ENCODE peak calls at places on chromosome 21, in nine cellular contexts. One of them, this sample, is unnamed.

GRCh38 chr21:25080161-25080560 is 527.1 kb downstream of the MRPL39 start:
- DNase-seq in GM23248: no peak
- DNase-seq in erythroblast: no peak
- DNase-seq in activated naive CD4-positive, alpha-beta T cell treated with Interleukin-2 at 50 U/mL for 16 hours: no peak
- DNase-seq in EH: peak; percentile 5
- DNase-seq in AML-193: no peak
- DNase-seq in Karpas-422: no peak
- DNase-seq in stimulated activated naive CD4-positive, alpha-beta T cell: no peak
- DNase-seq in globus pallidus: no peak
- DNase-seq in this sample: peak; percentile 73

GRCh38 chr21:43921979-43922945 is 57.2 kb downstream of the AGPAT3 start:
- DNase-seq in GM23248: no peak
- DNase-seq in erythroblast: peak; percentile 28
- DNase-seq in activated naive CD4-positive, alpha-beta T cell treated with Interleukin-2 at 50 U/mL for 16 hours: peak; percentile 48
- DNase-seq in EH: no peak
- DNase-seq in AML-193: no peak
- DNase-seq in Karpas-422: peak; percentile 63
- DNase-seq in stimulated activated naive CD4-positive, alpha-beta T cell: peak; percentile 24
- DNase-seq in globus pallidus: no peak
- DNase-seq in this sample: no peak

GRCh38 chr21:15706686-15707085 is 23.1 kb upstream of the USP25 start:
- DNase-seq in GM23248: peak; percentile 94
- DNase-seq in erythroblast: no peak
- DNase-seq in activated naive CD4-positive, alpha-beta T cell treated with Interleukin-2 at 50 U/mL for 16 hours: no peak
- DNase-seq in EH: peak; percentile 86
- DNase-seq in AML-193: no peak
- DNase-seq in Karpas-422: no peak
- DNase-seq in stimulated activated naive CD4-positive, alpha-beta T cell: no peak
- DNase-seq in globus pallidus: no peak
- DNase-seq in this sample: peak; percentile 87

GRCh38 chr21:45505416-45506021 is 36.7 kb downstream of the SLC19A1 start:
- DNase-seq in GM23248: no peak
- DNase-seq in erythroblast: no peak
- DNase-seq in activated naive CD4-positive, alpha-beta T cell treated with Interleukin-2 at 50 U/mL for 16 hours: no peak
- DNase-seq in EH: no peak
- DNase-seq in AML-193: no peak
- DNase-seq in Karpas-422: no peak
- DNase-seq in stimulated activated naive CD4-positive, alpha-beta T cell: no peak
- DNase-seq in globus pallidus: no peak
- DNase-seq in this sample: no peak

GRCh38 chr21:29237110-29238051 is 61.3 kb upstream of the BACH1 start:
- DNase-seq in GM23248: peak; percentile 19
- DNase-seq in erythroblast: no peak
- DNase-seq in activated naive CD4-positive, alpha-beta T cell treated with Interleukin-2 at 50 U/mL for 16 hours: no peak
- DNase-seq in EH: peak; percentile 71
- DNase-seq in AML-193: no peak
- DNase-seq in Karpas-422: peak; percentile 50
- DNase-seq in stimulated activated naive CD4-positive, alpha-beta T cell: no peak
- DNase-seq in globus pallidus: no peak
- DNase-seq in this sample: peak; percentile 82

GRCh38 chr21:26140185-26140584 is 30.4 kb downstream of the APP start:
- DNase-seq in GM23248: peak; percentile 89
- DNase-seq in erythroblast: peak; percentile 8
- DNase-seq in activated naive CD4-positive, alpha-beta T cell treated with Interleukin-2 at 50 U/mL for 16 hours: no peak
- DNase-seq in EH: peak; percentile 94
- DNase-seq in AML-193: no peak
- DNase-seq in Karpas-422: no peak
- DNase-seq in stimulated activated naive CD4-positive, alpha-beta T cell: no peak
- DNase-seq in globus pallidus: peak; percentile 25
- DNase-seq in this sample: peak; percentile 89

GRCh38 chr21:31975491-31975890 is 102.7 kb downstream of the HUNK start:
- DNase-seq in GM23248: no peak
- DNase-seq in erythroblast: no peak
- DNase-seq in activated naive CD4-positive, alpha-beta T cell treated with Interleukin-2 at 50 U/mL for 16 hours: no peak
- DNase-seq in EH: no peak
- DNase-seq in AML-193: no peak
- DNase-seq in Karpas-422: no peak
- DNase-seq in stimulated activated naive CD4-positive, alpha-beta T cell: no peak
- DNase-seq in globus pallidus: no peak
- DNase-seq in this sample: no peak

GRCh38 chr21:34669149-34669879 is 520 bp downstream of the CLIC6 start:
- DNase-seq in GM23248: peak; percentile 29
- DNase-seq in erythroblast: no peak
- DNase-seq in activated naive CD4-positive, alpha-beta T cell treated with Interleukin-2 at 50 U/mL for 16 hours: no peak
- DNase-seq in EH: no peak
- DNase-seq in AML-193: no peak
- DNase-seq in Karpas-422: no peak
- DNase-seq in stimulated activated naive CD4-positive, alpha-beta T cell: no peak
- DNase-seq in globus pallidus: no peak
- DNase-seq in this sample: peak; percentile 23

GRCh38 chr21:32917392-32918135 is 108.2 kb upstream of the OLIG2 start:
- DNase-seq in GM23248: peak; percentile 8
- DNase-seq in erythroblast: no peak
- DNase-seq in activated naive CD4-positive, alpha-beta T cell treated with Interleukin-2 at 50 U/mL for 16 hours: no peak
- DNase-seq in EH: no peak
- DNase-seq in AML-193: no peak
- DNase-seq in Karpas-422: no peak
- DNase-seq in stimulated activated naive CD4-positive, alpha-beta T cell: no peak
- DNase-seq in globus pallidus: no peak
- DNase-seq in this sample: peak; percentile 78

GRCh38 chr21:29265690-29266479 is 32.8 kb upstream of the BACH1 start:
- DNase-seq in GM23248: peak; percentile 4
- DNase-seq in erythroblast: no peak
- DNase-seq in activated naive CD4-positive, alpha-beta T cell treated with Interleukin-2 at 50 U/mL for 16 hours: peak; percentile 43
- DNase-seq in EH: peak; percentile 40
- DNase-seq in AML-193: no peak
- DNase-seq in Karpas-422: peak; percentile 47
- DNase-seq in stimulated activated naive CD4-positive, alpha-beta T cell: no peak
- DNase-seq in globus pallidus: no peak
- DNase-seq in this sample: no peak

GRCh38 chr21:37219766-37220432 is 47.2 kb downstream of the VPS26C start:
- DNase-seq in GM23248: no peak
- DNase-seq in erythroblast: peak; percentile 18
- DNase-seq in activated naive CD4-positive, alpha-beta T cell treated with Interleukin-2 at 50 U/mL for 16 hours: no peak
- DNase-seq in EH: peak; percentile 19
- DNase-seq in AML-193: peak; percentile 23
- DNase-seq in Karpas-422: peak; percentile 66
- DNase-seq in stimulated activated naive CD4-positive, alpha-beta T cell: peak; percentile 13
- DNase-seq in globus pallidus: no peak
- DNase-seq in this sample: peak; percentile 18

GRCh38 chr21:41973861-41974751 is 20.3 kb upstream of the C2CD2 start:
- DNase-seq in GM23248: no peak
- DNase-seq in erythroblast: no peak
- DNase-seq in activated naive CD4-positive, alpha-beta T cell treated with Interleukin-2 at 50 U/mL for 16 hours: no peak
- DNase-seq in EH: peak; percentile 35
- DNase-seq in AML-193: no peak
- DNase-seq in Karpas-422: peak; percentile 45
- DNase-seq in stimulated activated naive CD4-positive, alpha-beta T cell: no peak
- DNase-seq in globus pallidus: no peak
- DNase-seq in this sample: no peak

GRCh38 chr21:42198949-42199348 is 20.0 kb upstream of the ABCG1 start:
- DNase-seq in GM23248: no peak
- DNase-seq in erythroblast: no peak
- DNase-seq in activated naive CD4-positive, alpha-beta T cell treated with Interleukin-2 at 50 U/mL for 16 hours: no peak
- DNase-seq in EH: no peak
- DNase-seq in AML-193: no peak
- DNase-seq in Karpas-422: no peak
- DNase-seq in stimulated activated naive CD4-positive, alpha-beta T cell: no peak
- DNase-seq in globus pallidus: no peak
- DNase-seq in this sample: no peak

GRCh38 chr21:35904995-35905972 is 155.0 kb downstream of the SETD4 start:
- DNase-seq in GM23248: peak; percentile 75
- DNase-seq in erythroblast: no peak
- DNase-seq in activated naive CD4-positive, alpha-beta T cell treated with Interleukin-2 at 50 U/mL for 16 hours: no peak
- DNase-seq in EH: peak; percentile 30
- DNase-seq in AML-193: peak; percentile 7
- DNase-seq in Karpas-422: no peak
- DNase-seq in stimulated activated naive CD4-positive, alpha-beta T cell: no peak
- DNase-seq in globus pallidus: no peak
- DNase-seq in this sample: peak; percentile 44

GRCh38 chr21:45923146-45923545 is 58.4 kb upstream of the COL6A1 start:
- DNase-seq in GM23248: peak; percentile 87
- DNase-seq in erythroblast: peak; percentile 35
- DNase-seq in activated naive CD4-positive, alpha-beta T cell treated with Interleukin-2 at 50 U/mL for 16 hours: peak; percentile 65
- DNase-seq in EH: peak; percentile 66
- DNase-seq in AML-193: peak; percentile 2
- DNase-seq in Karpas-422: peak; percentile 79
- DNase-seq in stimulated activated naive CD4-positive, alpha-beta T cell: peak; percentile 66
- DNase-seq in globus pallidus: peak; percentile 78
- DNase-seq in this sample: peak; percentile 90

GRCh38 chr21:42845296-42845965 is 33.9 kb downstream of the WDR4 start:
- DNase-seq in GM23248: no peak
- DNase-seq in erythroblast: no peak
- DNase-seq in activated naive CD4-positive, alpha-beta T cell treated with Interleukin-2 at 50 U/mL for 16 hours: no peak
- DNase-seq in EH: no peak
- DNase-seq in AML-193: no peak
- DNase-seq in Karpas-422: no peak
- DNase-seq in stimulated activated naive CD4-positive, alpha-beta T cell: no peak
- DNase-seq in globus pallidus: peak; percentile 63
- DNase-seq in this sample: peak; percentile 62

GRCh38 chr21:26116456-26117011 is 54.0 kb downstream of the APP start:
- DNase-seq in GM23248: peak; percentile 80
- DNase-seq in erythroblast: no peak
- DNase-seq in activated naive CD4-positive, alpha-beta T cell treated with Interleukin-2 at 50 U/mL for 16 hours: no peak
- DNase-seq in EH: peak; percentile 84
- DNase-seq in AML-193: no peak
- DNase-seq in Karpas-422: no peak
- DNase-seq in stimulated activated naive CD4-positive, alpha-beta T cell: no peak
- DNase-seq in globus pallidus: peak; percentile 50
- DNase-seq in this sample: peak; percentile 53

GRCh38 chr21:16908087-16908486 is 604.8 kb upstream of the CXADR start:
- DNase-seq in GM23248: peak; percentile 22
- DNase-seq in erythroblast: no peak
- DNase-seq in activated naive CD4-positive, alpha-beta T cell treated with Interleukin-2 at 50 U/mL for 16 hours: no peak
- DNase-seq in EH: no peak
- DNase-seq in AML-193: no peak
- DNase-seq in Karpas-422: no peak
- DNase-seq in stimulated activated naive CD4-positive, alpha-beta T cell: no peak
- DNase-seq in globus pallidus: peak; percentile 52
- DNase-seq in this sample: peak; percentile 76

GRCh38 chr21:42312626-42313104 is 2.5 kb downstream of the TFF3 start:
- DNase-seq in GM23248: no peak
- DNase-seq in erythroblast: no peak
- DNase-seq in activated naive CD4-positive, alpha-beta T cell treated with Interleukin-2 at 50 U/mL for 16 hours: no peak
- DNase-seq in EH: no peak
- DNase-seq in AML-193: no peak
- DNase-seq in Karpas-422: no peak
- DNase-seq in stimulated activated naive CD4-positive, alpha-beta T cell: no peak
- DNase-seq in globus pallidus: no peak
- DNase-seq in this sample: no peak

GRCh38 chr21:32889596-32889995 is 118.0 kb upstream of the PAXBP1 start:
- DNase-seq in GM23248: peak; percentile 46
- DNase-seq in erythroblast: no peak
- DNase-seq in activated naive CD4-positive, alpha-beta T cell treated with Interleukin-2 at 50 U/mL for 16 hours: no peak
- DNase-seq in EH: peak; percentile 9
- DNase-seq in AML-193: no peak
- DNase-seq in Karpas-422: no peak
- DNase-seq in stimulated activated naive CD4-positive, alpha-beta T cell: no peak
- DNase-seq in globus pallidus: no peak
- DNase-seq in this sample: peak; percentile 11

GRCh38 chr21:37381883-37382585 is 15.5 kb downstream of the DYRK1A start:
- DNase-seq in GM23248: no peak
- DNase-seq in erythroblast: no peak
- DNase-seq in activated naive CD4-positive, alpha-beta T cell treated with Interleukin-2 at 50 U/mL for 16 hours: no peak
- DNase-seq in EH: peak; percentile 37
- DNase-seq in AML-193: no peak
- DNase-seq in Karpas-422: no peak
- DNase-seq in stimulated activated naive CD4-positive, alpha-beta T cell: no peak
- DNase-seq in globus pallidus: no peak
- DNase-seq in this sample: no peak

GRCh38 chr21:37936010-37936785 is 19.9 kb upstream of the KCNJ6 start:
- DNase-seq in GM23248: no peak
- DNase-seq in erythroblast: no peak
- DNase-seq in activated naive CD4-positive, alpha-beta T cell treated with Interleukin-2 at 50 U/mL for 16 hours: no peak
- DNase-seq in EH: no peak
- DNase-seq in AML-193: no peak
- DNase-seq in Karpas-422: no peak
- DNase-seq in stimulated activated naive CD4-positive, alpha-beta T cell: no peak
- DNase-seq in globus pallidus: no peak
- DNase-seq in this sample: no peak

GRCh38 chr21:45414396-45415187 is 9.6 kb downstream of the COL18A1 start:
- DNase-seq in GM23248: no peak
- DNase-seq in erythroblast: no peak
- DNase-seq in activated naive CD4-positive, alpha-beta T cell treated with Interleukin-2 at 50 U/mL for 16 hours: no peak
- DNase-seq in EH: no peak
- DNase-seq in AML-193: no peak
- DNase-seq in Karpas-422: no peak
- DNase-seq in stimulated activated naive CD4-positive, alpha-beta T cell: no peak
- DNase-seq in globus pallidus: no peak
- DNase-seq in this sample: no peak

GRCh38 chr21:46191257-46191685 is 7.0 kb upstream of the SPATC1L start:
- DNase-seq in GM23248: peak; percentile 93
- DNase-seq in erythroblast: no peak
- DNase-seq in activated naive CD4-positive, alpha-beta T cell treated with Interleukin-2 at 50 U/mL for 16 hours: no peak
- DNase-seq in EH: peak; percentile 87
- DNase-seq in AML-193: no peak
- DNase-seq in Karpas-422: no peak
- DNase-seq in stimulated activated naive CD4-positive, alpha-beta T cell: no peak
- DNase-seq in globus pallidus: no peak
- DNase-seq in this sample: peak; percentile 87

GRCh38 chr21:31471865-31472264 is 127.8 kb upstream of the TIAM1 start:
- DNase-seq in GM23248: no peak
- DNase-seq in erythroblast: no peak
- DNase-seq in activated naive CD4-positive, alpha-beta T cell treated with Interleukin-2 at 50 U/mL for 16 hours: no peak
- DNase-seq in EH: no peak
- DNase-seq in AML-193: no peak
- DNase-seq in Karpas-422: peak; percentile 27
- DNase-seq in stimulated activated naive CD4-positive, alpha-beta T cell: no peak
- DNase-seq in globus pallidus: peak; percentile 61
- DNase-seq in this sample: no peak

GRCh38 chr21:42609806-42610205 is 43.6 kb upstream of the PDE9A start:
- DNase-seq in GM23248: no peak
- DNase-seq in erythroblast: no peak
- DNase-seq in activated naive CD4-positive, alpha-beta T cell treated with Interleukin-2 at 50 U/mL for 16 hours: peak; percentile 55
- DNase-seq in EH: no peak
- DNase-seq in AML-193: no peak
- DNase-seq in Karpas-422: peak; percentile 58
- DNase-seq in stimulated activated naive CD4-positive, alpha-beta T cell: peak; percentile 10
- DNase-seq in globus pallidus: no peak
- DNase-seq in this sample: no peak

GRCh38 chr21:37373539-37373938 is 7.0 kb downstream of the DYRK1A start:
- DNase-seq in GM23248: no peak
- DNase-seq in erythroblast: no peak
- DNase-seq in activated naive CD4-positive, alpha-beta T cell treated with Interleukin-2 at 50 U/mL for 16 hours: no peak
- DNase-seq in EH: peak; percentile 44
- DNase-seq in AML-193: no peak
- DNase-seq in Karpas-422: no peak
- DNase-seq in stimulated activated naive CD4-positive, alpha-beta T cell: no peak
- DNase-seq in globus pallidus: no peak
- DNase-seq in this sample: no peak

GRCh38 chr21:26684866-26685265 is 111.8 kb upstream of the CYYR1 start:
- DNase-seq in GM23248: no peak
- DNase-seq in erythroblast: no peak
- DNase-seq in activated naive CD4-positive, alpha-beta T cell treated with Interleukin-2 at 50 U/mL for 16 hours: no peak
- DNase-seq in EH: no peak
- DNase-seq in AML-193: no peak
- DNase-seq in Karpas-422: no peak
- DNase-seq in stimulated activated naive CD4-positive, alpha-beta T cell: no peak
- DNase-seq in globus pallidus: no peak
- DNase-seq in this sample: no peak

GRCh38 chr21:42171091-42172053 is 47.6 kb upstream of the ABCG1 start:
- DNase-seq in GM23248: peak; percentile 30
- DNase-seq in erythroblast: no peak
- DNase-seq in activated naive CD4-positive, alpha-beta T cell treated with Interleukin-2 at 50 U/mL for 16 hours: no peak
- DNase-seq in EH: no peak
- DNase-seq in AML-193: no peak
- DNase-seq in Karpas-422: no peak
- DNase-seq in stimulated activated naive CD4-positive, alpha-beta T cell: no peak
- DNase-seq in globus pallidus: peak; percentile 95
- DNase-seq in this sample: no peak

GRCh38 chr21:31766895-31767294 is 35.0 kb upstream of the SCAF4 start:
- DNase-seq in GM23248: no peak
- DNase-seq in erythroblast: no peak
- DNase-seq in activated naive CD4-positive, alpha-beta T cell treated with Interleukin-2 at 50 U/mL for 16 hours: no peak
- DNase-seq in EH: no peak
- DNase-seq in AML-193: no peak
- DNase-seq in Karpas-422: no peak
- DNase-seq in stimulated activated naive CD4-positive, alpha-beta T cell: no peak
- DNase-seq in globus pallidus: no peak
- DNase-seq in this sample: no peak

GRCh38 chr21:18951291-18952038 is 547.9 kb upstream of the TMPRSS15 start:
- DNase-seq in GM23248: no peak
- DNase-seq in erythroblast: peak; percentile 45
- DNase-seq in activated naive CD4-positive, alpha-beta T cell treated with Interleukin-2 at 50 U/mL for 16 hours: no peak
- DNase-seq in EH: no peak
- DNase-seq in AML-193: peak; percentile 16
- DNase-seq in Karpas-422: peak; percentile 70
- DNase-seq in stimulated activated naive CD4-positive, alpha-beta T cell: no peak
- DNase-seq in globus pallidus: peak; percentile 34
- DNase-seq in this sample: peak; percentile 16

This sample was measured in astrocyte of the hippocampus.